ENCODE peak calls at places on chromosomes 6 and 20, in five cellular contexts. Y is GM12891, X is ovary, U is stomach, A is A549. K is an unnamed sample.

GRCh38 chr6:170292778-170293164 is 1.9 kb upstream of the DLL1 start:
- DNase-seq in U (no peak), Y (no peak), A (peak; percentile 43), X (no peak), K (no peak)

GRCh38 chr20:32672982-32673727 is 586 bp downstream of the C20orf203 start:
- DNase-seq in A (no peak), U (no peak), Y (peak; percentile 59), X (no peak), K (peak; percentile 37)

GRCh38 chr6:9537381-9537780 is 877.5 kb downstream of the TFAP2A start:
- DNase-seq in A (no peak), Y (no peak), U (no peak), X (no peak), K (no peak)

GRCh38 chr20:43859994-43860393 is 54.7 kb upstream of the TOX2 start:
- DNase-seq in U (no peak), A (no peak), X (no peak), Y (no peak), K (no peak)

GRCh38 chr6:54681987-54682386 is 164.6 kb upstream of the FAM83B start:
- DNase-seq in X (no peak), U (no peak), Y (no peak), A (peak; percentile 19), K (no peak)

GRCh38 chr6:157635388-157636244 is 187.4 kb upstream of the SNX9 start:
- DNase-seq in U (no peak), Y (no peak), X (peak; percentile 57), A (no peak), K (no peak)

GRCh38 chr20:43868091-43868490 is 46.6 kb upstream of the TOX2 start:
- DNase-seq in U (no peak), X (no peak), A (no peak), Y (no peak), K (no peak)

GRCh38 chr6:157323114-157323923 is at the start of gene TMEM242:
- DNase-seq in X (peak; percentile 85), Y (peak; percentile 75), U (peak; percentile 93), A (peak; percentile 94), K (no peak)

GRCh38 chr6:154555075-154555677 is 44.7 kb upstream of the CNKSR3 start:
- DNase-seq in X (no peak), U (no peak), A (peak; percentile 61), Y (no peak), K (no peak)

GRCh38 chr20:52110456-52110855 is 81.1 kb downstream of the ZFP64 start:
- DNase-seq in U (no peak), A (no peak), X (no peak), Y (no peak), K (no peak)

GRCh38 chr6:219019-219570 is 73.2 kb upstream of the DUSP22 start:
- DNase-seq in U (no peak), Y (no peak), A (no peak), X (no peak), K (no peak)

GRCh38 chr20:31835977-31836852 is 9.2 kb downstream of the FOXS1 start:
- DNase-seq in A (peak; percentile 72), Y (peak; percentile 62), U (peak; percentile 65), X (peak; percentile 61), K (peak; percentile 55)

GRCh38 chr6:110270166-110270565 is 88.0 kb downstream of the METTL24 start:
- DNase-seq in A (no peak), X (no peak), Y (no peak), U (no peak), K (no peak)

GRCh38 chr6:142474446-142475289 is 172.9 kb downstream of the ADGRG6 start:
- DNase-seq in X (no peak), Y (no peak), A (peak; percentile 65), U (peak; percentile 31), K (peak; percentile 36)

GRCh38 chr6:63272397-63272796 is 47.4 kb downstream of the LGSN start:
- DNase-seq in U (no peak), A (peak; percentile 30), X (no peak), Y (no peak), K (peak; percentile 8)

GRCh38 chr6:140441256-140441655 is 1066.8 kb upstream of the CITED2 start:
- DNase-seq in U (peak; percentile 46), Y (no peak), A (peak; percentile 23), X (peak; percentile 46), K (peak; percentile 2)

GRCh38 chr6:34858681-34859080 is 29.2 kb downstream of the TAF11 start:
- DNase-seq in U (no peak), A (no peak), X (no peak), Y (no peak), K (no peak)

DNA sequence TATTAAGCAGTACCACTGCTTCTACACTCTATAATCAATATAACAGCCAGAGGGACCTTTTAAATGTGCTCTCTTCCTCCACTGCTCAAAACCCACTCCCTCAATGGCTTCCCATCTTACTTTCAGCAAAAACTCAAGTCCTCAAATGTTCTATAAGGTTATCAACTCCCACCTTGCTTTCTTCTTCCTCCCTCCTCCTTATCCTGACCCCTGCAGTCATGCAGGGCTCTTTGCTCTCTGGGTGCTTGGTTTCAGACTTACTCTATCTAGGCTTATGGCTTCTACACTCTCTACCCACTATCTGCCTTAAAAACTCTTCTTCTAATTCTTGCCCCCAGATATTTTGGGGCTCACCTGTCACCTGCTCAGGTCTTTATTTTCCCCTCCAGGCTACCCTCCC is 5.3 kb downstream of the ARHGAP18 start:
- DNase-seq in Y (no peak), A (no peak), X (no peak), U (no peak), K (peak; percentile 56)
- TF ChIP-seq POLR2A in Y (no peak), A (no peak), X (no peak), U (no peak), K (no peak)

GRCh38 chr6:29655658-29656057 is 1.2 kb upstream of the MOG start:
- DNase-seq in A (no peak), U (no peak), Y (no peak), X (no peak), K (no peak)

GRCh38 chr6:29653452-29654038 is 3.3 kb upstream of the MOG start:
- DNase-seq in X (peak; percentile 17), U (peak; percentile 47), A (peak; percentile 79), Y (no peak), K (peak; percentile 86)

GRCh38 chr6:29661071-29661470 is 4.2 kb downstream of the MOG start:
- DNase-seq in Y (no peak), U (no peak), A (no peak), X (no peak), K (no peak)

GRCh38 chr6:29656157-29656556 is 735 bp upstream of the MOG start:
- DNase-seq in A (no peak), U (no peak), X (no peak), Y (no peak), K (no peak)

DNA sequence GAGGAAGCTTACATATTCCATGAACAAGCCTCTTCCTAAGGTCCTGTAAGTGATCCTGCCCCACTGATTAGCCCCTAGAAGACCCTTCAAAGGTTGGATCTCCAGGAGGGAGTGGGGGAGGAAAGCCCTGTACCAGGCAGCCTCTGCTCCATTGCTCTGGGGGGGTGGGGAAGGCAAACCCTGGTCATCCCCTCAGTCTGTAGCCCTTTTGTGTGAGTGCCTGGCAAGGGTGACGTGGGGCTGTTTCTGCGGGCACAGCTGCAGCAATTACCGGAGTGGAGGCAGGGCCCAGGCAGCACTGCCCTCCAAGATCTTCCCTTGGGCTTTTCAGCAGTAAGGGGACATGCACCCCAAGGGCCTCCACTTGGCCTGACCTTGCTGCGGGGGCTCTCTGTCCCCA is at the start of gene MOG:
- DNase-seq in Y (no peak), U (no peak), X (no peak), A (no peak), K (no peak)
- TF ChIP-seq POLR2A in Y (no peak), U (no peak), X (no peak), A (no peak), K (no peak)

DNA sequence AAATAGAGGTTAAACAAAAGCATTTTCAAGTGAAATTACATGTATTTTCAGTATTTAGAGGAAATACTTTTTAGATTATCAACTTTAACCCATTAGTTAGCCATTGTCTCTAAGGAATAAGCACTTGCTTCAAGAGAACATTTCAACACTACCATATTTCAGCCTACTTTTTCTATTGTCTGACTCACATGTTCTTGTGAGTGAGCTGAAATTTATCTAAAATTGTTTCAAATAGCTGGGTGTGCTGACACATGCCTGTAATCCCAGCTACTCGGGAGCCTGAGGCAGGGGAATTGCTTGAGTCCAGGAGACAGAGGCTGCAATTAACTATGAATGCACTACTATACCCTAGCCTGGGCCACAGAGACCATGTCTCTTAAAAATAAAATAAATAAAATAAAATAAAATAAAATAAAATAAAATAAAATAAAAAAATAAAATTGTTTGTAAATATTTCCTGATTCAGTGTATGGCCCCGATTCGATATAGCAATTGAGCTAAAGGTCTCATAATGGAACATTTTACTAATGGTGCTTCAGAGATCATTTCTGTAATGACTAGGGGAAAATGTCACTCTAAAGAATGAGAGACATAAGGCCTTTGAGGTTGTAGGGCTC is 324.6 kb upstream of the PLCB4 start:
- DNase-seq in Y (no peak), U (no peak), A (no peak), X (no peak), K (no peak)
- TF ChIP-seq POLR2A in Y (no peak), U (no peak), A (no peak), X (no peak), K (no peak)

GRCh38 chr6:53066059-53066406 is 829 bp downstream of the FBXO9 start:
- DNase-seq in X (peak; percentile 51), Y (no peak), A (peak; percentile 14), U (peak; percentile 45), K (peak; percentile 87)
- TF ChIP-seq POLR2A in X (no peak), Y (no peak), A (no peak), U (no peak), K (no peak)

DNA sequence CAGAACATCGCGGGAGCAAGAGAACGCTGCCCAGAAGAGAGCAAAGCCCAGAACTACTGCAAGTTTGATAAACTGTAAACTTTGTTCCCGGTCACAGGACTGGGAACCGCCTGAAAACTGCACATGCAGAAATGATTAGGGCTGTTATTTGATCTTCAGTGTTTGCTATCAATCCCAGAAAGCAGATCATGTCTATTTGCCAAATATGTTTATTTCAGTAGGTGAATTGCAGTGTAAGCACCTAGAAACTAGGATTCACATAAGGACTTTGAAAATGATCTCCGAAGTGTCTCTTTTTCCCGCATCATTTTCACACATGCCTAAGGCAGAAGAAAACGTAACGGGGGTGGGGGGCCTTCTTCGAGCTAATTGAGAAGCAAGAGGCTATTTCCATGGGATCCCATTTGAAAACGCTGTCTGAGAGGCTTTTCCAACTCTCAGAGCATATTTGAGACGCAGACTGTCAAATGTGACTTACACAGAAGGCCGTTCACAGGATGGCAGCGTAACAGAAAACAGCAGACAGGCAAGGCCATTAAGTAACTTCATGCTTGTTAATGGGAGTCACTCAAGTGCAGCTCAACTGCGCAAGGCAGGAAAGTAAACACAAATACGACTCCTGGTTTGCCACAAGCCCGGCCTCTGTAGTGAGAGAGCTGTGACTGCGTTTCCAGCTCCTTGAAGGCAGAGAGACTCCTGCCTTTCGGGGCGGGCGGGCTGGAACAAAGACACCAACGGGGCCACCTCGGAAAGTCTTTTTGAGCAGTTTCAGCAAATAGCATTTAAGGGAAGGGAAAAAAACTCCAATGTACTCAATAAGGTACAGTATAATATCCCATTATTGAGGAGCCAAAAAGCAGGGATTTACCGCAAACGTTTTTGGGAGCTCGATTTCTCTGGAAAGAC is 144.7 kb upstream of the ZNF217 start:
- DNase-seq in U (peak; percentile 85), X (peak; percentile 22), A (peak; percentile 95), Y (no peak), K (peak; percentile 31)
- TF ChIP-seq POLR2A in U (no peak), X (no peak), A (peak; percentile 41), Y (no peak), K (no peak)

DNA sequence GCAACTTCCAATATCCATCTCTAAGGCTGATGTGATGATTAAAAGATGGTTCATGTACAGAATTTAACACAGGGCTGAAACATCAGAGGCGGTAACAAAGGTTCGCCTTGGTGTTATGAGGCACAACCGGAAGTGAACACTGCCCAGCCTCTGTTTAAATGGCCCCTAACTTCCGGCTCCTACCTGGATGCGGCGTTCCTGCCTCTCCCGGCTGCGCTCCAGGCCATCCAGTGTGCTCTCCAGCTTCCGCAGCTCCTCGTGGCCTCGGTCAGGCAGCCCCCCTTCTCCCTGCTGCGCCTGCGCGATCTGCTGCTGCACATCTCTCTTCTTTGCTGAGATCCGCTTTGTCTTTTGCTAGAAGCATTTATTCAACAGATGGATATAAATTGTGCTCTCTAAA is 195.3 kb downstream of the SYNE1 start:
- DNase-seq in A (no peak), U (no peak), X (no peak), Y (no peak), K (no peak)
- TF ChIP-seq POLR2A in A (no peak), U (no peak), X (no peak), Y (no peak), K (no peak)